ENCODE peak calls at places on chromosomes 11 and 22, in eight cellular contexts. B is CD8-positive, alpha-beta T cell; K is KBM-7; X is GOT3; A is NCI-H774; I is LoVo; C is left cardiac atrium; V is A549. N is an unnamed sample.

GRCh38 chr11:46537851-46538295 is 56.0 kb downstream of the AMBRA1 start:
- DNase-seq in B (peak), K (no peak), X (no peak), A (peak), I (peak), C (peak), V (peak), N (peak)

GRCh38 chr11:122668562-122669090 is 13.1 kb downstream of the UBASH3B start:
- DNase-seq in B (no peak), K (no peak), X (no peak), A (no peak), I (no peak), C (no peak), V (peak), N (no peak)

GRCh38 chr11:105520706-105521345 is 89.0 kb upstream of the GRIA4 start:
- DNase-seq in B (no peak), K (no peak), X (no peak), A (no peak), I (no peak), C (no peak), V (no peak), N (no peak)

GRCh38 chr11:33734441-33735165 is 1.6 kb downstream of the CD59 start:
- DNase-seq in B (no peak), K (no peak), X (no peak), A (no peak), I (no peak), C (peak), V (no peak), N (no peak)

GRCh38 chr22:44580756-44581435 is 82.9 kb upstream of the RTL6 start:
- DNase-seq in B (no peak), K (no peak), X (no peak), A (no peak), I (no peak), C (no peak), V (no peak), N (no peak)

GRCh38 chr22:37462983-37463382 is 23.2 kb downstream of the MFNG start:
- DNase-seq in B (peak), K (peak), X (no peak), A (no peak), I (peak), C (no peak), V (no peak), N (no peak)

GRCh38 chr11:45739866-45740265 is 65.1 kb upstream of the SLC35C1 start:
- DNase-seq in B (no peak), K (no peak), X (no peak), A (no peak), I (no peak), C (no peak), V (no peak), N (no peak)

GRCh38 chr11:33258631-33259184 is 1.5 kb downstream of the HIPK3 start:
- DNase-seq in B (no peak), K (no peak), X (no peak), A (peak), I (no peak), C (no peak), V (no peak), N (no peak)

GRCh38 chr11:46380340-46381045 is 976 bp upstream of the MDK start:
- DNase-seq in B (peak), K (peak), X (no peak), A (peak), I (peak), C (peak), V (no peak), N (peak)

GRCh38 chr11:8247312-8247711 is 16.4 kb downstream of the LMO1 start:
- DNase-seq in B (no peak), K (peak), X (no peak), A (no peak), I (no peak), C (no peak), V (no peak), N (no peak)

GRCh38 chr11:72814831-72815618 is 814 bp downstream of the ATG16L2 start:
- DNase-seq in B (peak), K (peak), X (no peak), A (peak), I (peak), C (no peak), V (peak), N (peak)

GRCh38 chr11:68191661-68192579 is 21.2 kb downstream of the KMT5B start:
- DNase-seq in B (no peak), K (no peak), X (no peak), A (no peak), I (no peak), C (no peak), V (no peak), N (no peak)

GRCh38 chr11:111911563-111912401 is at the start of gene CRYAB:
- DNase-seq in B (no peak), K (no peak), X (peak), A (no peak), I (peak), C (peak), V (no peak), N (no peak)

GRCh38 chr22:48662476-48663150 is 1165.1 kb downstream of the BRD1 start:
- DNase-seq in B (no peak), K (no peak), X (no peak), A (no peak), I (no peak), C (no peak), V (no peak), N (no peak)

GRCh38 chr11:119478711-119479285 is 55.8 kb upstream of the THY1 start:
- DNase-seq in B (peak), K (no peak), X (no peak), A (no peak), I (no peak), C (no peak), V (no peak), N (no peak)

GRCh38 chr11:109193880-109194279 is 228.1 kb upstream of the C11orf87 start:
- DNase-seq in B (no peak), K (no peak), X (no peak), A (no peak), I (no peak), C (no peak), V (no peak), N (no peak)

N was measured in BE2C.